ENCODE peak calls at places on chromosomes 2 and 18, in six cellular contexts. X is Peyer's patch, B is astrocyte, C is MM.1S, M is aorta, J is stomach. V is an unnamed sample. For H3K36me3, the result is how much of the 10 kb centered on the place peaks cover.

GRCh38 chr2:32930436-32930835 is 16.3 kb upstream of the LTBP1 start:
- DNase-seq in X (no peak), B (no peak), M (no peak), C (no peak), J (no peak), V (no peak)

GRCh38 chr2:127386246-127386645 is 1.5 kb downstream of the MAP3K2 start:
- DNase-seq in X (no peak), M (no peak), C (no peak), B (no peak), J (no peak), V (no peak)

GRCh38 chr2:176931588-176932563 is 280.7 kb upstream of the HNRNPA3 start:
- DNase-seq in X (no peak), J (no peak), B (no peak), C (peak), M (no peak), V (no peak)

GRCh38 chr2:41024806-41025205 is 572.9 kb upstream of the SLC8A1 start:
- DNase-seq in X (no peak), C (no peak), B (no peak), M (no peak), J (no peak), V (no peak)

GRCh38 chr18:49168970-49169619 is 218.3 kb upstream of the SMAD7 start:
- DNase-seq in X (no peak), J (peak), C (peak), B (no peak), M (no peak), V (peak)

GRCh38 chr2:231372326-231372725 is 23.2 kb upstream of the B3GNT7 start:
- DNase-seq in M (no peak), X (no peak), J (no peak), B (no peak), C (no peak), V (no peak)

GRCh38 chr2:37156857-37157714 is at the start of gene EIF2AK2:
- DNase-seq in C (peak), X (peak), J (peak), M (peak), B (peak), V (peak)

GRCh38 chr2:37323770-37324535 is 680 bp downstream of the PRKD3 start:
- DNase-seq in J (no peak), B (peak), X (peak), C (peak), M (peak), V (peak)

GRCh38 chr2:185738679-185739472 is at the start of gene FSIP2:
- DNase-seq in M (peak), X (no peak), B (peak), C (peak), J (peak), V (peak)

GRCh38 chr2:223601932-223602676 is at the start of gene SCG2:
- DNase-seq in C (peak), M (peak), J (peak), B (peak), X (peak), V (peak)

GRCh38 chr2:232522014-232522854 is 2.0 kb downstream of the PRSS56 start:
- DNase-seq in B (no peak), M (peak), X (peak), J (peak), C (peak), V (peak)

GRCh38 chr2:98027535-98027934 is 31.8 kb upstream of the TMEM131 start:
- DNase-seq in X (peak), B (no peak), M (no peak), J (no peak), C (no peak), V (peak)

GRCh38 chr2:238239872-238240760 is at the start of gene HES6:
- DNase-seq in X (peak), M (peak), B (peak), C (peak), J (peak), V (peak)

GRCh38 chr2:62569907-62570793 is 64.2 kb upstream of the TMEM17 start:
- DNase-seq in M (no peak), X (no peak), J (no peak), C (no peak), B (no peak), V (peak)

GRCh38 chr2:237383991-237384671 is 29.8 kb downstream of the COL6A3 start:
- DNase-seq in M (no peak), J (no peak), C (no peak), X (no peak), B (no peak), V (no peak)

GRCh38 chr2:85308951-85309555 is 18.7 kb downstream of the TGOLN2 start:
- DNase-seq in J (peak), B (peak), X (peak), C (peak), M (peak), V (peak)

GRCh38 chr2:210557721-210558120 is 1.3 kb downstream of the CPS1 start:
- DNase-seq in X (no peak), C (no peak), B (no peak), J (no peak), M (no peak), V (no peak)

GRCh38 chr2:70431948-70432347 is 121.7 kb downstream of the TGFA start:
- DNase-seq in B (no peak), M (no peak), C (no peak), X (no peak), J (no peak), V (no peak)

GRCh38 chr18:48580782-48581181 is 42.0 kb downstream of the CTIF start:
- DNase-seq in C (no peak), B (no peak), M (peak), J (no peak), X (no peak), V (no peak)

GRCh38 chr18:76643996-76644395 is 149.0 kb upstream of the ZNF516 start:
- DNase-seq in C (no peak), B (no peak), J (no peak), X (no peak), M (no peak), V (no peak)

GRCh38 chr2:116706381-116706780 is 1108.1 kb upstream of the DDX18 start:
- DNase-seq in M (no peak), J (no peak), C (no peak), B (no peak), X (no peak), V (no peak)

GRCh38 chr2:74481961-74482800 is 617 bp downstream of the CCDC142 start:
- DNase-seq in J (no peak), C (peak), M (peak), X (no peak), B (no peak), V (no peak)

GRCh38 chr2:206693399-206694137 is 24.6 kb downstream of the DYTN start:
- DNase-seq in C (peak), J (no peak), B (peak), X (no peak), M (no peak), V (peak)

GRCh38 chr2:80238692-80239469 is 65.7 kb downstream of the LRRTM1 start:
- DNase-seq in M (no peak), B (no peak), X (no peak), C (peak), J (peak), V (peak)

GRCh38 chr2:60047347-60047746 is 506.1 kb downstream of the BCL11A start:
- DNase-seq in X (no peak), M (no peak), J (no peak), C (no peak), B (no peak), V (no peak)

GRCh38 chr2:61478086-61478485 is 7.2 kb upstream of the USP34 start:
- DNase-seq in J (no peak), M (no peak), C (no peak), B (no peak), X (no peak), V (no peak)

GRCh38 chr2:101311390-101312019 is 3.0 kb upstream of the RNF149 start:
- DNase-seq in M (no peak), C (no peak), B (no peak), J (no peak), X (peak), V (no peak)

GRCh38 chr18:3857544-3857943 is 407.6 kb downstream of the TGIF1 start:
- DNase-seq in C (no peak), J (no peak), M (no peak), X (no peak), B (no peak), V (no peak)

GRCh38 chr2:20050104-20050711 is 1.2 kb downstream of the LAPTM4A start:
- DNase-seq in J (no peak), M (no peak), C (peak), X (peak), B (peak), V (peak)

GRCh38 chr2:19810148-19810547 is 91.6 kb downstream of the TTC32 start:
- DNase-seq in B (no peak), J (no peak), M (no peak), C (no peak), X (no peak), V (no peak)

GRCh38 chr2:233329489-233330135 is 22.0 kb downstream of the SAG start:
- DNase-seq in J (no peak), X (no peak), B (peak), C (no peak), M (no peak), V (no peak)

GRCh38 chr2:219563271-219563928 is 7.9 kb downstream of the OBSL1 start:
- DNase-seq in X (no peak), J (no peak), M (peak), B (no peak), C (no peak), V (no peak)

GRCh38 chr2:26582890-26583289 is 58.3 kb downstream of the CIB4 start:
- DNase-seq in J (no peak), B (no peak), X (no peak), M (peak), C (no peak), V (no peak)

GRCh38 chr18:55513199-55513598 is 74.8 kb downstream of the TCF4 start:
- DNase-seq in B (peak), C (no peak), X (no peak), M (no peak), J (no peak), V (no peak)

GRCh38 chr18:55515204-55515603 is 72.8 kb downstream of the TCF4 start:
- DNase-seq in C (no peak), X (no peak), J (no peak), M (no peak), B (no peak), V (no peak)

GRCh38 chr18:55517055-55517454 is 70.9 kb downstream of the TCF4 start:
- DNase-seq in X (no peak), J (no peak), C (no peak), B (no peak), M (no peak), V (no peak)

GRCh38 chr18:55511277-55511676 is 76.7 kb downstream of the TCF4 start:
- DNase-seq in M (no peak), B (no peak), J (no peak), C (no peak), X (no peak), V (no peak)

DNA sequence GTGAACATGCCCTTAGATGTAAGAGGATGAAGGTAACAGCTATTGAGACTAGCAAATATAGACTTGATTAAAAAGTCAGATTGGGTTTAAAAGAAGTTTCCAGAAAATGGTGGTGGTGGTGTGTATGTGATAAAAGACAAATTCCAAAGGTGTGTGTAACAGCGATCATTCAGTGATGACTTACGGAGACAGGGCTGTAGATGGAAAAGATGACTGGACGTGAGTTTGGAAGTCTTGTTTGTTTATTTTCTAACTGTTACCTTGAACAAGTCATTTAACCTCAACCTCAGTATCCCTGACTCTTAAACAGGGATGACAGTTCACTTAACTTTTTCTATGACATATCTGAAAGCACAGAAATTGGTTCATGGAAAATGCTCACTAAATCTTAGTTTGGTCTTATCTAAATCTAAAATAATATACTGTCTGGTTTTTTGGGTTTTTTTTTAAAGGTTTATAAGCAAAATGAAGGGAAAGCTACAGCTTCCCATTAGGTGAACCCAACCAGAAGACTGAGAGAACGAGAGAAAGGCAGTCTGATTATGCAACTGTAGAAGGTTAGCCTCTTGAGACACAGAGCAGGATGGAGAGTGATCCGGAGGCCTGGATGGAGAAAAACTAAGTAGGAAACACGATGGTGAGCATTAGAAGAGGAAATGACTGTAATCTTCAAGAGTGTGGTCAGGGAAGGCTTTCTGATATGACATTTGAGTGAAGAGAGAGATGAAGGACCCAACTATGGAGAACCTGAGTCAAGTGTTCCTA is 71.9 kb downstream of the TCF4 start:
- DNase-seq in B (peak), X (no peak), C (no peak), J (no peak), M (no peak), V (no peak)
- H3K36me3 ChIP-seq in B (under half), X (under half), C (under half), J (under half), M (under half), V (under half)

GRCh38 chr2:217846321-217846743 is 156.5 kb downstream of the TNS1 start:
- DNase-seq in C (no peak), X (no peak), M (peak), B (no peak), J (peak), V (no peak)

GRCh38 chr2:217843353-217843752 is 159.4 kb downstream of the TNS1 start:
- DNase-seq in C (no peak), J (no peak), M (no peak), B (no peak), X (no peak), V (no peak)

GRCh38 chr2:217847106-217847505 is 155.7 kb downstream of the TNS1 start:
- DNase-seq in X (no peak), J (no peak), B (no peak), M (no peak), C (no peak), V (no peak)

GRCh38 chr2:217845251-217845650 is 157.5 kb downstream of the TNS1 start:
- DNase-seq in X (no peak), C (no peak), M (no peak), J (no peak), B (no peak), V (no peak)

GRCh38 chr2:217844696-217845095 is 158.1 kb downstream of the TNS1 start:
- DNase-seq in M (no peak), J (no peak), C (no peak), B (no peak), X (no peak), V (no peak)
- H3K36me3 ChIP-seq in M (under half), J (under half), C (under half), B (under half), X (under half), V (under half)

GRCh38 chr2:182980652-182981051 is 57.6 kb downstream of the NCKAP1 start:
- DNase-seq in J (no peak), C (no peak), B (no peak), X (no peak), M (no peak), V (no peak)

GRCh38 chr2:182972548-182972942 is 65.7 kb downstream of the NCKAP1 start:
- DNase-seq in J (no peak), C (no peak), X (no peak), M (no peak), B (no peak), V (no peak)

GRCh38 chr2:182980115-182980514 is 58.1 kb downstream of the NCKAP1 start:
- DNase-seq in B (peak), M (no peak), C (peak), X (no peak), J (no peak), V (no peak)

GRCh38 chr2:182973441-182974352 is 64.6 kb downstream of the NCKAP1 start:
- DNase-seq in B (no peak), C (peak), X (no peak), J (no peak), M (no peak), V (no peak)

GRCh38 chr2:182977463-182977862 is 60.8 kb downstream of the NCKAP1 start:
- DNase-seq in J (no peak), C (peak), M (no peak), X (no peak), B (no peak), V (no peak)
- H3K36me3 ChIP-seq in J (under half), C (under half), M (under half), X (under half), B (under half), V (under half)

GRCh38 chr2:43942001-43942400 is 53.8 kb downstream of the LRPPRC start:
- DNase-seq in J (no peak), B (no peak), M (no peak), X (no peak), C (no peak), V (no peak)

GRCh38 chr2:43942881-43943280 is 52.9 kb downstream of the LRPPRC start:
- DNase-seq in B (no peak), X (no peak), M (no peak), C (no peak), J (no peak), V (no peak)

GRCh38 chr2:43944915-43945314 is 50.9 kb downstream of the LRPPRC start:
- DNase-seq in C (no peak), B (no peak), M (no peak), J (no peak), X (no peak), V (no peak)

GRCh38 chr2:43943809-43944452 is 51.9 kb downstream of the LRPPRC start:
- DNase-seq in X (no peak), C (no peak), J (no peak), B (no peak), M (no peak), V (no peak)

DNA sequence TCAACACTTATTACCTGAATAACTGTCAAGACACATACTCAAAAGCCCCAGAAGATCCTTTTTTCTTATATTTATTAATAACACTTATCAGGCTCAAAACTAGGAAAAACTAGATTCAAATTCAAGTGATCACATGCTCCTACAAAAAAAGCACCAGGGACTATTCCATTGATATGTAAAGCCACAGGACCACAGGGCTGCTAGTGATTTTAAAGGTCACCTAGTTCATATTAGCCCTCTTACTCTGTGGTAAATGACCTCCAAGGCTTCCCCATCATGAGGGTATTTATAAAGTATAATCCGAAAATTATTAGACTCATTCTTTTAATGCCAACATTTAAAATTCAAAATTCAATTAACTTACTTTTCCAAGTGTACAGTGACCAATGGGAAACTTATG is 52.5 kb downstream of the LRPPRC start:
- DNase-seq in B (no peak), J (no peak), M (no peak), C (no peak), X (no peak), V (no peak)
- H3K36me3 ChIP-seq in B (under half), J (under half), M (under half), C (under half), X (under half), V (under half)

GRCh38 chr2:160156665-160157064 is 43.4 kb downstream of the ITGB6 start:
- DNase-seq in C (no peak), J (no peak), M (no peak), B (peak), X (no peak), V (no peak)

GRCh38 chr2:160156084-160156483 is 44.0 kb downstream of the ITGB6 start:
- DNase-seq in B (no peak), M (no peak), C (no peak), X (no peak), J (no peak), V (no peak)

DNA sequence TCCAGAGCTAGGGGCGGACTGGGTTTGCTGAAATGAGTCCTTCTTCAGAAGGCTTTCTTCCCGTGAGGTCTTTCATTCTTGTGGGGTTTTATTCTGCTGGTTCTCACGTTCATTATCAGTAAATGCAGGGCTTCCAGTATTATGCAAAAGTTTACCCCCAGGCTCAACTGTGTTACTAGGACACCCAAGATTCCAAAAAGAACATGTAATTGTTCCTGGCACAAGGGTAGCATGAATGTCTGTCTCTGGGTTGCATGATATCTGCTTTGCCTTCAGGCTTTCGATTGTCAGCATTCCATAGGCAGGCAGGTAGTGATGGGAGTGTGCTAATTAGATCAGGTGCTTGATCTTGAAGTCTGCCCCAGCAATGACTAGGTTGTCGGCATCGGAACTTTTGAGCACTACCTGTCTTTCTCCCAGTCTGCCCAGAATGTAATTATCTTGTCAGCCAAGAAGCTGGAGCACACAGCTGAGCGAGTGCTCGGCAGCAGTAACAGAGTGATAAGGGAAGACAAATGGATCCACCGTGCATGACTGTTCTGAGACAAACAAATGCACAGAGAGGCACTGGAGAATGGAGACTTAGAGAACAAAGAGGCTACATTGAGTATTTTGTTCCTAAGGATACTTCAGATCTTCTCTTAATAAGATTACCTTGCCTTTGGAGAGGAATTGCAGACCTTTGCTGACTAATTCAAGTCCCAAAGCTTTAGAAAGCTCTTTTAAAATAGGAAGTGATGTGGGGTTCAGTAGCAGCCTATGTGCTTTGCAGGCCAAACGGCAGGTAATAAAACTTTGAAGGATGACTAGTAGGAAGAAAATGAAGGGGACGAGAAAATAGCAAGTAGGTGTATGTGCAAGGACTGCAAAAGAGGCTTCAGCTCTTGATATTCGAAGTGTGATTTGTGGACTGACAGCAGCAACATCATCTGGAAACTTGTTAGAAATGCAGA is 41.9 kb downstream of the ITGB6 start:
- DNase-seq in M (no peak), B (peak), X (no peak), C (no peak), J (no peak), V (no peak)
- H3K36me3 ChIP-seq in M (under half), B (under half), X (under half), C (under half), J (under half), V (under half)

GRCh38 chr18:12722731-12723130 is 19.9 kb downstream of the PSMG2 start:
- DNase-seq in B (no peak), X (no peak), C (no peak), J (no peak), M (no peak), V (no peak)
- H3K36me3 ChIP-seq in B (under half), X (under half), C (under half), J (under half), M (under half), V (under half)

GRCh38 chr2:241582328-241582727 is 23.8 kb downstream of the BOK start:
- DNase-seq in B (no peak), M (peak), X (no peak), J (no peak), C (no peak), V (no peak)

GRCh38 chr2:241586564-241587264 is 28.2 kb downstream of the BOK start:
- DNase-seq in J (no peak), B (no peak), C (no peak), X (no peak), M (no peak), V (no peak)

GRCh38 chr2:241579281-241579680 is 20.7 kb downstream of the BOK start:
- DNase-seq in C (no peak), X (no peak), B (no peak), M (peak), J (no peak), V (no peak)

GRCh38 chr2:241582806-241583205 is 24.3 kb downstream of the BOK start:
- DNase-seq in X (no peak), C (no peak), M (peak), J (no peak), B (no peak), V (no peak)

GRCh38 chr2:241584446-241584845 is 25.9 kb downstream of the BOK start:
- DNase-seq in X (no peak), M (peak), J (no peak), B (peak), C (no peak), V (no peak)
- H3K36me3 ChIP-seq in X (under half), M (under half), J (under half), B (under half), C (under half), V (under half)

V was measured in colonic mucosa.